ENCODE peak calls at places on chromosomes 13 and 19, in four cellular contexts. D is HCT116, X is HepG2, J is K562. Q is an unnamed sample. For H3K4me1, the result is how much of the 10 kb centered on the place peaks cover.

GRCh38 chr19:48553676-48554384 is 1.9 kb downstream of the SULT2B1 start:
- DNase-seq in D (no peak), X (peak), J (peak), Q (no peak)

GRCh38 chr13:103866041-103866440 is 799.8 kb upstream of the SLC10A2 start:
- DNase-seq in D (no peak), X (no peak), J (no peak), Q (no peak)

GRCh38 chr19:55041244-55041626 is 3.2 kb upstream of the GP6 start:
- DNase-seq in D (no peak), X (no peak), J (no peak), Q (no peak)

GRCh38 chr13:102693250-102693649 is 1.6 kb downstream of the METTL21C start:
- DNase-seq in D (no peak), X (no peak), J (no peak), Q (no peak)

GRCh38 chr13:98445340-98446233 is 131.3 kb downstream of the STK24 start:
- DNase-seq in D (peak), X (peak), J (peak), Q (no peak)

GRCh38 chr13:73522937-73523336 is 464.1 kb downstream of the KLF5 start:
- DNase-seq in D (no peak), X (no peak), J (no peak), Q (no peak)

GRCh38 chr13:26563713-26564112 is 6.2 kb downstream of the WASF3 start:
- DNase-seq in D (no peak), X (no peak), J (no peak), Q (no peak)

GRCh38 chr19:19594371-19594770 is 24.1 kb downstream of the PBX4 start:
- DNase-seq in D (no peak), X (no peak), J (no peak), Q (no peak)

GRCh38 chr13:73025212-73026012 is 33.4 kb upstream of the KLF5 start:
- DNase-seq in D (no peak), X (no peak), J (no peak), Q (no peak)

GRCh38 chr19:16404396-16404795 is 67.4 kb downstream of the EPS15L1 start:
- DNase-seq in D (no peak), X (no peak), J (no peak), Q (no peak)

GRCh38 chr13:98651716-98652115 is 74.8 kb upstream of the STK24 start:
- DNase-seq in D (no peak), X (no peak), J (no peak), Q (no peak)

GRCh38 chr13:82356667-82357066 is 1525.6 kb downstream of the SLITRK1 start:
- DNase-seq in D (no peak), X (no peak), J (no peak), Q (no peak)

GRCh38 chr13:72728290-72728605 is 525 bp downstream of the BORA start:
- DNase-seq in D (no peak), X (no peak), J (no peak), Q (no peak)

GRCh38 chr13:78998736-78999135 is 339.8 kb upstream of the OBI1 start:
- DNase-seq in D (no peak), X (no peak), J (no peak), Q (no peak)
- TF ChIP-seq TCF7L2 in D (no peak), X (no peak), J (no peak), Q (no peak)

GRCh38 chr19:32067686-32068085 is 277.7 kb upstream of the ZNF507 start:
- DNase-seq in D (no peak), X (no peak), J (peak), Q (no peak)
- TF ChIP-seq CTCF in D (no peak), X (no peak), J (no peak), Q (no peak)

DNA sequence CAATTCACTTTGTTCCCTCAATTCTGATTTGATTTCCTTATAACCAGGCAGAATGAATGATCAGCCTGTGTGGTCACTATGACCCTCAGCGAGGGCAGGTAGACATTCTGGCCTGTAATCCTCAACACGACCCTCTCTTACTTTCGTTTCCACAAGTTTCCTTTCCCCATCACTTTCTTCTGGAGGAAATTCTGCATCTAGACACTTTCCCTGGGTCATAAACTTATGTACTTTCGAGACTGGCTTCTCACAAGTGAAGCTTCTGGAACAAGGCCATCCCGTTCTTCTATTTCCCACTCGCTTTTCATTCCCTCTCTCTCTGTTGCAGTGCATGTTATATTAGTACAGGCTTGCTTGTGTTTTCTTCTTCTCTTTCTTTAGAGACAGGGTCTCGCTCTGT is 23.1 kb upstream of the KL start:
- DNase-seq in D (no peak), X (no peak), J (no peak), Q (no peak)
- H3K4me1 ChIP-seq in D (under half), X (under half), J (under half), Q (under half)

GRCh38 chr19:38413416-38413815 is 10.5 kb downstream of the FAM98C start:
- DNase-seq in D (no peak), X (no peak), J (no peak), Q (no peak)

GRCh38 chr19:38421856-38422255 is 4.2 kb downstream of the RASGRP4 start:
- DNase-seq in D (no peak), X (no peak), J (no peak), Q (no peak)

GRCh38 chr19:38417146-38417543 is 8.9 kb downstream of the RASGRP4 start:
- DNase-seq in D (no peak), X (no peak), J (no peak), Q (no peak)

GRCh38 chr19:38420935-38421334 is 5.1 kb downstream of the RASGRP4 start:
- DNase-seq in D (no peak), X (no peak), J (no peak), Q (no peak)

GRCh38 chr19:38417544-38418506 is 8.2 kb downstream of the RASGRP4 start:
- DNase-seq in D (peak), X (no peak), J (peak), Q (no peak)
- TF ChIP-seq TCF7L2 in D (peak), X (no peak), J (no peak), Q (peak)

GRCh38 chr19:18208098-18208951 is 4.5 kb upstream of the RAB3A start:
- DNase-seq in D (no peak), X (no peak), J (peak), Q (no peak)
- TF ChIP-seq CTCF in D (peak), X (peak), J (peak), Q (peak)

GRCh38 chr13:35793823-35794222 is 317.3 kb upstream of the MAB21L1 start:
- DNase-seq in D (no peak), X (no peak), J (no peak), Q (no peak)
- H3K4me1 ChIP-seq in D (under half), X (under half), J (under half), Q (under half)